ENCODE peak calls at places on chromosomes 13 and 19, in six cellular contexts. U is body of pancreas, N is fibroblast of pulmonary artery, J is tibial nerve, T is left ventricle myocardium inferior, F is AG09309. B is an unnamed sample.

GRCh38 chr19:48868196-48868886 is at the start of gene PLEKHA4:
- DNase-seq in U (peak), N (peak), J (peak), T (peak), F (no peak), B (no peak)

GRCh38 chr19:34215006-34215665 is 39.2 kb upstream of the GARRE1 start:
- DNase-seq in U (no peak), N (no peak), J (no peak), T (no peak), F (no peak), B (no peak)

GRCh38 chr13:84400711-84401110 is 518.4 kb upstream of the SLITRK1 start:
- DNase-seq in U (no peak), N (peak), J (no peak), T (no peak), F (peak), B (peak)

GRCh38 chr19:16023558-16023915 is 52.8 kb upstream of the TPM4 start:
- DNase-seq in U (no peak), N (no peak), J (no peak), T (no peak), F (no peak), B (no peak)

GRCh38 chr13:68323106-68323505 is 1093.0 kb upstream of the PCDH9 start:
- DNase-seq in U (no peak), N (no peak), J (no peak), T (no peak), F (no peak), B (no peak)

GRCh38 chr13:50244913-50245574 is 229.8 kb downstream of the KCNRG start:
- DNase-seq in U (no peak), N (peak), J (no peak), T (no peak), F (peak), B (peak)

GRCh38 chr19:10206226-10206873 is 11.6 kb upstream of the DNMT1 start:
- DNase-seq in U (no peak), N (peak), J (no peak), T (no peak), F (no peak), B (peak)

GRCh38 chr13:98710521-98710920 is 42.0 kb downstream of the SLC15A1 start:
- DNase-seq in U (no peak), N (no peak), J (no peak), T (no peak), F (no peak), B (no peak)

GRCh38 chr13:79658333-79658975 is 177.5 kb downstream of the NDFIP2 start:
- DNase-seq in U (no peak), N (no peak), J (no peak), T (no peak), F (no peak), B (no peak)

GRCh38 chr19:10565028-10565566 is 713 bp downstream of the KRI1 start:
- DNase-seq in U (peak), N (peak), J (peak), T (no peak), F (no peak), B (no peak)

GRCh38 chr13:21046203-21046602 is 15.2 kb downstream of the LATS2 start:
- DNase-seq in U (no peak), N (no peak), J (no peak), T (no peak), F (no peak), B (no peak)

GRCh38 chr19:55642153-55643002 is 1.1 kb upstream of the ZNF581 start:
- DNase-seq in U (no peak), N (no peak), J (no peak), T (no peak), F (no peak), B (no peak)

GRCh38 chr13:110616103-110617101 is 1.1 kb downstream of the NAXD start:
- DNase-seq in U (peak), N (peak), J (no peak), T (no peak), F (no peak), B (no peak)

GRCh38 chr19:29530549-29531457 is 5.0 kb downstream of the VSTM2B start:
- DNase-seq in U (no peak), N (no peak), J (no peak), T (no peak), F (no peak), B (no peak)

GRCh38 chr13:40993987-40994386 is 25.1 kb downstream of the ELF1 start:
- DNase-seq in U (peak), N (no peak), J (no peak), T (no peak), F (no peak), B (no peak)

GRCh38 chr13:73045036-73045435 is 13.8 kb upstream of the KLF5 start:
- DNase-seq in U (no peak), N (no peak), J (no peak), T (no peak), F (no peak), B (no peak)

GRCh38 chr13:48561461-48562224 is 28.8 kb upstream of the RCBTB2 start:
- DNase-seq in U (no peak), N (no peak), J (no peak), T (no peak), F (no peak), B (no peak)

GRCh38 chr19:35618857-35619256 is 6.3 kb downstream of the HAUS5 start:
- DNase-seq in U (no peak), N (no peak), J (no peak), T (no peak), F (no peak), B (no peak)

GRCh38 chr19:30696514-30696913 is 324.3 kb downstream of the ZNF536 start:
- DNase-seq in U (peak), N (no peak), J (no peak), T (no peak), F (no peak), B (no peak)

GRCh38 chr19:55070755-55071502 is 4.7 kb upstream of the EPS8L1 start:
- DNase-seq in U (no peak), N (peak), J (no peak), T (no peak), F (no peak), B (no peak)

GRCh38 chr19:48926909-48927308 is 6.6 kb upstream of the DHDH start:
- DNase-seq in U (peak), N (peak), J (peak), T (no peak), F (peak), B (peak)

GRCh38 chr13:45830121-45830520 is 21.4 kb downstream of the SIAH3 start:
- DNase-seq in U (no peak), N (no peak), J (no peak), T (no peak), F (no peak), B (no peak)

GRCh38 chr13:61706899-61707298 is 291.2 kb upstream of the PCDH20 start:
- DNase-seq in U (no peak), N (no peak), J (no peak), T (no peak), F (no peak), B (no peak)

GRCh38 chr13:109211616-109212015 is 574.8 kb downstream of the IRS2 start:
- DNase-seq in U (no peak), N (peak), J (no peak), T (no peak), F (no peak), B (peak)

GRCh38 chr13:93450761-93451160 is 224.2 kb downstream of the GPC6 start:
- DNase-seq in U (no peak), N (no peak), J (no peak), T (no peak), F (no peak), B (no peak)

GRCh38 chr19:17107546-17108452 is 32.2 kb downstream of the MYO9B start:
- DNase-seq in U (peak), N (peak), J (peak), T (peak), F (peak), B (peak)

GRCh38 chr13:40394304-40394983 is 272.0 kb downstream of the FOXO1 start:
- DNase-seq in U (no peak), N (peak), J (no peak), T (no peak), F (no peak), B (no peak)

GRCh38 chr19:30609656-30610270 is 237.6 kb downstream of the ZNF536 start:
- DNase-seq in U (no peak), N (no peak), J (no peak), T (no peak), F (no peak), B (no peak)

GRCh38 chr13:30877335-30877734 is 28.7 kb upstream of the MEDAG start:
- DNase-seq in U (no peak), N (peak), J (no peak), T (no peak), F (no peak), B (no peak)

GRCh38 chr19:10120538-10121198 is 969 bp upstream of the EIF3G start:
- DNase-seq in U (no peak), N (peak), J (no peak), T (no peak), F (peak), B (peak)

GRCh38 chr13:55160911-55161310 is 1979.8 kb upstream of the PRR20A start:
- DNase-seq in U (no peak), N (no peak), J (no peak), T (no peak), F (no peak), B (no peak)

GRCh38 chr13:41916173-41916954 is 44.5 kb downstream of the VWA8 start:
- DNase-seq in U (no peak), N (peak), J (no peak), T (no peak), F (peak), B (peak)

GRCh38 chr13:66950666-66951065 is 279.5 kb downstream of the PCDH9 start:
- DNase-seq in U (no peak), N (no peak), J (no peak), T (no peak), F (no peak), B (no peak)

GRCh38 chr13:69551193-69551592 is 556.4 kb upstream of the ATXN8OS start:
- DNase-seq in U (no peak), N (no peak), J (no peak), T (no peak), F (no peak), B (no peak)

GRCh38 chr13:69547780-69548179 is 559.8 kb upstream of the ATXN8OS start:
- DNase-seq in U (no peak), N (no peak), J (no peak), T (no peak), F (no peak), B (no peak)

GRCh38 chr13:69545500-69546025 is 562.1 kb upstream of the ATXN8OS start:
- DNase-seq in U (no peak), N (no peak), J (no peak), T (no peak), F (no peak), B (no peak)
- TF ChIP-seq CTCF in U (no peak), N (no peak), J (no peak), T (no peak), F (no peak), B (no peak)

GRCh38 chr19:47097396-47098217 is 16.0 kb downstream of the ZC3H4 start:
- DNase-seq in U (no peak), N (no peak), J (peak), T (peak), F (no peak), B (no peak)
- H3K4me3 ChIP-seq in U (no peak), N (no peak), J (no peak), T (peak), F (no peak), B (no peak)

GRCh38 chr19:12790628-12791344 is 500 bp upstream of the JUNB start:
- DNase-seq in U (no peak), N (no peak), J (no peak), T (no peak), F (no peak), B (no peak)

GRCh38 chr19:12792048-12792852 is 964 bp downstream of the JUNB start:
- DNase-seq in U (peak), N (peak), J (no peak), T (peak), F (no peak), B (no peak)

GRCh38 chr19:12792853-12793289 is 1.6 kb downstream of the JUNB start:
- DNase-seq in U (peak), N (no peak), J (no peak), T (no peak), F (no peak), B (no peak)

GRCh38 chr19:12789904-12790619 is 1.2 kb upstream of the JUNB start:
- DNase-seq in U (peak), N (peak), J (peak), T (peak), F (peak), B (peak)

DNA sequence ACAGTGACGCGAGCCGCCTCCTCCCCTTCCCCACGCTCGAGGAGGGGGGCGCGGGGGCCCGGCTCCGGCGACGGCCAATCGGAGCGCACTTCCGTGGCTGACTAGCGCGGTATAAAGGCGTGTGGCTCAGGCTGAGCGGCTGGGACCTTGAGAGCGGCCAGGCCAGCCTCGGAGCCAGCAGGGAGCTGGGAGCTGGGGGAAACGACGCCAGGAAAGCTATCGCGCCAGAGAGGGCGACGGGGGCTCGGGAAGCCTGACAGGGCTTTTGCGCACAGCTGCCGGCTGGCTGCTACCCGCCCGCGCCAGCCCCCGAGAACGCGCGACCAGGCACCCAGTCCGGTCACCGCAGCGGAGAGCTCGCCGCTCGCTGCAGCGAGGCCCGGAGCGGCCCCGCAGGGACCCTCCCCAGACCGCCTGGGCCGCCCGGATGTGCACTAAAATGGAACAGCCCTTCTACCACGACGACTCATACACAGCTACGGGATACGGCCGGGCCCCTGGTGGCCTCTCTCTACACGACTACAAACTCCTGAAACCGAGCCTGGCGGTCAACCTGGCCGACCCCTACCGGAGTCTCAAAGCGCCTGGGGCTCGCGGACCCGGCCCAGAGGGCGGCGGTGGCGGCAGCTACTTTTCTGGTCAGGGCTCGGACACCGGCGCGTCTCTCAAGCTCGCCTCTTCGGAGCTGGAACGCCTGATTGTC is at the start of gene JUNB:
- DNase-seq in U (peak), N (peak), J (peak), T (peak), F (peak), B (peak)
- TF ChIP-seq CTCF in U (no peak), N (no peak), J (no peak), T (peak), F (no peak), B (peak)

GRCh38 chr13:100440756-100441421 is 147.7 kb downstream of the GGACT start:
- DNase-seq in U (no peak), N (peak), J (no peak), T (no peak), F (no peak), B (peak)
- H3K4me3 ChIP-seq in U (no peak), N (no peak), J (no peak), T (no peak), F (no peak), B (no peak)

GRCh38 chr13:90365130-90365529 is 982.4 kb upstream of the MIR17HG start:
- DNase-seq in U (no peak), N (peak), J (no peak), T (no peak), F (no peak), B (no peak)
- TF ChIP-seq CTCF in U (no peak), N (peak), J (no peak), T (peak), F (peak), B (peak)

DNA sequence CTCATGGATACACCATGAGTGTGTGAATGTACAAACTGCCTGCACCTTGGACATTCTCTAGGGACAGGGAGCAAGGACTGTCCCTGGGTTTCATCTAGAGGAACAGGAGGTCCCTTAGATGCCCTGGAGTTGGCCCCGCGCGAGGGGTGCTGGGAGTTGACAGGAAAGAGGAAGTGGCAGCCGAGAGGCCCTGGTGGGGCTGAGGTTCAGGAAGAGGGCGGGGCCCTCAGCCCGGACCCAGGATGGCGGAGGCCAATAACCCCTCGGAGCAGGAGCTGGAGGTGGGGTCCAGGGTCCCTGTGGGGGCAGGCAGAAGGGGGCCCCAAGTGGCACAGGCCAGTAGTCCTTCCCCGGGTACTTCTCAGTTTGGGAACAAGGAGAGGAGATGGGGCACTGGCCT is 6.9 kb downstream of the PKN1 start:
- DNase-seq in U (no peak), N (no peak), J (peak), T (peak), F (no peak), B (no peak)
- H3K4me3 ChIP-seq in U (no peak), N (no peak), J (peak), T (peak), F (no peak), B (no peak)

DNA sequence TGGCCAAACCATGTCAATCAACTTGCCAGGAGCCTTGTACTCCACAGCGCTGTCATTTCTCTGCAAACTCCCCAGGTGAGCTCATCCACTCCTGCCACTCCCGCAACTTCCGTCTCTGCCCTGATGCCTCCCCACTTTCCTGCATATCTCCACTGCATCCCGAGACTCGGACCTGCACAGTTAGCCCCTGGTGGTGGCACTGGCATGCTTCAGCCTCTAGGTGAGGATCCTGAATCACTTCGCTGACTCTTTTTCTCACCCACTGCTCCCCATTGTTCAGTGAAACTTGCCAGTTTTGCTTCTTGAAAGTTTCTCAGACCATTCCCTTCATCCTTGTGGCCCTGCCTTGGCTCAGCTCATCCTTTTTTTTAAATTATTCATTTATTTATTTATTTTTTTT is 3.4 kb upstream of the CTU1 start:
- DNase-seq in U (no peak), N (peak), J (no peak), T (no peak), F (no peak), B (no peak)
- TF ChIP-seq CTCF in U (no peak), N (peak), J (no peak), T (no peak), F (peak), B (peak)

GRCh38 chr19:7636691-7637373 is at the start of gene STXBP2:
- DNase-seq in U (peak), N (peak), J (peak), T (peak), F (no peak), B (no peak)

GRCh38 chr19:7635670-7636069 is 1.2 kb upstream of the STXBP2 start:
- DNase-seq in U (no peak), N (no peak), J (no peak), T (no peak), F (no peak), B (no peak)

GRCh38 chr19:7638802-7639465 is 2.0 kb downstream of the STXBP2 start:
- DNase-seq in U (no peak), N (no peak), J (no peak), T (no peak), F (no peak), B (no peak)

GRCh38 chr19:7637374-7638256 is 705 bp downstream of the STXBP2 start:
- DNase-seq in U (peak), N (peak), J (no peak), T (peak), F (no peak), B (no peak)

DNA sequence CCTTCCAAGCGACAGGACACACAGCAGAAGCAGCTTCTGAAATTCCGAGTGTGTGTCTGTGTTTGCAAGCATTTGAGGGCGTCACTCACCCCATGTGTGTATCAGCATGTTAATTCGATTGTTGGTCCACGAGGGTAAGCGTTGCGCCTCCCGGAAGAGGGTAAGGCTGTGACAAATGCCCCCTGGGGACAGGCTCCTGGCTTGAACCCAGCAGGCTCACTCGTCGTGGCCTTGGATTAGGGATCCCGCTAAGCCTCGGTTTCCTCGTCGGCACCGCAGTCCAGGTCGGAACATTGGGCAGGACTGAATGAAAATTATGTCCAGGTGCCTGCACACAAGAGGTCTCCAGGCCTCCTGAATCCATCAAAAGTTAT is 606 bp upstream of the STXBP2 start:
- DNase-seq in U (no peak), N (no peak), J (no peak), T (no peak), F (no peak), B (no peak)
- H3K4me3 ChIP-seq in U (no peak), N (peak), J (peak), T (peak), F (no peak), B (no peak)

GRCh38 chr19:58022283-58022660 is 11.6 kb upstream of the ZSCAN1 start:
- DNase-seq in U (no peak), N (no peak), J (no peak), T (no peak), F (no peak), B (no peak)

GRCh38 chr19:58020985-58021384 is 12.8 kb upstream of the ZSCAN1 start:
- DNase-seq in U (no peak), N (no peak), J (no peak), T (no peak), F (no peak), B (no peak)

GRCh38 chr19:58024661-58025060 is 9.2 kb upstream of the ZSCAN1 start:
- DNase-seq in U (no peak), N (no peak), J (no peak), T (no peak), F (no peak), B (no peak)

GRCh38 chr19:58020129-58020528 is 13.7 kb upstream of the ZSCAN1 start:
- DNase-seq in U (no peak), N (no peak), J (no peak), T (no peak), F (no peak), B (no peak)

GRCh38 chr19:58021541-58022282 is 12.1 kb upstream of the ZSCAN1 start:
- DNase-seq in U (peak), N (peak), J (peak), T (no peak), F (peak), B (no peak)
- TF ChIP-seq CTCF in U (peak), N (peak), J (peak), T (peak), F (peak), B (peak)

GRCh38 chr19:44848036-44848804 is 2.1 kb downstream of the NECTIN2 start:
- DNase-seq in U (peak), N (peak), J (no peak), T (no peak), F (no peak), B (no peak)
- H3K4me3 ChIP-seq in U (peak), N (peak), J (peak), T (peak), F (peak), B (peak)